ENCODE peak calls at places on chromosome 7, in five cellular contexts. One of them, this sample, is unnamed.

GRCh38 chr7:137757146-137757925 is 89.4 kb downstream of the DGKI start:
- DNase-seq in brain microvascular endothelial cell: peak
- DNase-seq in T-helper 9 cell: no peak
- DNase-seq in GM20000: no peak
- DNase-seq in NCI-H524 treated with DMSO at 0.1 percent for 48 hours: no peak
- DNase-seq in this sample: no peak

GRCh38 chr7:101995121-101995520 is 177.7 kb downstream of the CUX1 start:
- DNase-seq in brain microvascular endothelial cell: no peak
- DNase-seq in T-helper 9 cell: no peak
- DNase-seq in GM20000: no peak
- DNase-seq in NCI-H524 treated with DMSO at 0.1 percent for 48 hours: no peak
- DNase-seq in this sample: no peak

GRCh38 chr7:101373812-101374612 is 11.3 kb downstream of the COL26A1 start:
- DNase-seq in brain microvascular endothelial cell: no peak
- DNase-seq in T-helper 9 cell: no peak
- DNase-seq in GM20000: no peak
- DNase-seq in NCI-H524 treated with DMSO at 0.1 percent for 48 hours: no peak
- DNase-seq in this sample: no peak

GRCh38 chr7:13288516-13288915 is 601.1 kb downstream of the ARL4A start:
- DNase-seq in brain microvascular endothelial cell: no peak
- DNase-seq in T-helper 9 cell: no peak
- DNase-seq in GM20000: no peak
- DNase-seq in NCI-H524 treated with DMSO at 0.1 percent for 48 hours: no peak
- DNase-seq in this sample: no peak

GRCh38 chr7:150966002-150966401 is 12.1 kb downstream of the KCNH2 start:
- DNase-seq in brain microvascular endothelial cell: no peak
- DNase-seq in T-helper 9 cell: no peak
- DNase-seq in GM20000: no peak
- DNase-seq in NCI-H524 treated with DMSO at 0.1 percent for 48 hours: no peak
- DNase-seq in this sample: peak

GRCh38 chr7:28984631-28985030 is 26.5 kb upstream of the TRIL start:
- DNase-seq in brain microvascular endothelial cell: peak
- DNase-seq in T-helper 9 cell: no peak
- DNase-seq in GM20000: no peak
- DNase-seq in NCI-H524 treated with DMSO at 0.1 percent for 48 hours: no peak
- DNase-seq in this sample: no peak

GRCh38 chr7:144842377-144842851 is 6.6 kb upstream of the TPK1 start:
- DNase-seq in brain microvascular endothelial cell: no peak
- DNase-seq in T-helper 9 cell: no peak
- DNase-seq in GM20000: peak
- DNase-seq in NCI-H524 treated with DMSO at 0.1 percent for 48 hours: no peak
- DNase-seq in this sample: peak

GRCh38 chr7:133056370-133057238 is 25.3 kb downstream of the CHCHD3 start:
- DNase-seq in brain microvascular endothelial cell: no peak
- DNase-seq in T-helper 9 cell: no peak
- DNase-seq in GM20000: peak
- DNase-seq in NCI-H524 treated with DMSO at 0.1 percent for 48 hours: no peak
- DNase-seq in this sample: no peak

GRCh38 chr7:94375713-94376112 is 19.0 kb upstream of the COL1A2 start:
- DNase-seq in brain microvascular endothelial cell: peak
- DNase-seq in T-helper 9 cell: no peak
- DNase-seq in GM20000: no peak
- DNase-seq in NCI-H524 treated with DMSO at 0.1 percent for 48 hours: no peak
- DNase-seq in this sample: no peak

GRCh38 chr7:120662291-120662690 is 195.7 kb downstream of the TSPAN12 start:
- DNase-seq in brain microvascular endothelial cell: no peak
- DNase-seq in T-helper 9 cell: no peak
- DNase-seq in GM20000: no peak
- DNase-seq in NCI-H524 treated with DMSO at 0.1 percent for 48 hours: no peak
- DNase-seq in this sample: no peak

GRCh38 chr7:114663502-114663901 is 248.9 kb downstream of the FOXP2 start:
- DNase-seq in brain microvascular endothelial cell: peak
- DNase-seq in T-helper 9 cell: no peak
- DNase-seq in GM20000: no peak
- DNase-seq in NCI-H524 treated with DMSO at 0.1 percent for 48 hours: peak
- DNase-seq in this sample: no peak

GRCh38 chr7:85719981-85720963 is 533.4 kb upstream of the SEMA3D start:
- DNase-seq in brain microvascular endothelial cell: no peak
- DNase-seq in T-helper 9 cell: no peak
- DNase-seq in GM20000: no peak
- DNase-seq in NCI-H524 treated with DMSO at 0.1 percent for 48 hours: no peak
- DNase-seq in this sample: no peak

GRCh38 chr7:54813398-54813797 is 54.4 kb upstream of the SEC61G start:
- DNase-seq in brain microvascular endothelial cell: no peak
- DNase-seq in T-helper 9 cell: no peak
- DNase-seq in GM20000: no peak
- DNase-seq in NCI-H524 treated with DMSO at 0.1 percent for 48 hours: no peak
- DNase-seq in this sample: no peak

This sample was measured in pancreas.